ENCODE peak calls at places on chromosomes 16 and 17, in five cellular contexts. One of them, this sample, is unnamed.

GRCh38 chr17:73030995-73031394 is 61.5 kb downstream of the SLC39A11 start:
- DNase-seq in A549: no peak
- DNase-seq in epithelial cell of esophagus: no peak
- DNase-seq in fibroblast of mammary gland: no peak
- DNase-seq in thyroid gland: no peak
- DNase-seq in this sample: no peak

GRCh38 chr17:40525294-40525693 is 23.9 kb upstream of the TNS4 start:
- DNase-seq in thyroid gland: no peak
- DNase-seq in A549: peak; percentile 56
- DNase-seq in epithelial cell of esophagus: no peak
- DNase-seq in fibroblast of mammary gland: no peak
- DNase-seq in this sample: no peak

GRCh38 chr17:7777017-7777416 is 57.0 kb upstream of the KDM6B start:
- DNase-seq in A549: no peak
- DNase-seq in thyroid gland: no peak
- DNase-seq in fibroblast of mammary gland: no peak
- DNase-seq in epithelial cell of esophagus: no peak
- DNase-seq in this sample: no peak

GRCh38 chr17:79659376-79659775 is 48.5 kb upstream of the RBFOX3 start:
- DNase-seq in thyroid gland: no peak
- DNase-seq in fibroblast of mammary gland: no peak
- DNase-seq in A549: no peak
- DNase-seq in epithelial cell of esophagus: no peak
- DNase-seq in this sample: no peak

GRCh38 chr17:15779119-15779518 is 47.0 kb downstream of the TBC1D26 start:
- DNase-seq in A549: no peak
- DNase-seq in thyroid gland: no peak
- DNase-seq in epithelial cell of esophagus: no peak
- DNase-seq in fibroblast of mammary gland: no peak
- DNase-seq in this sample: no peak

GRCh38 chr16:626787-627457 is 3.9 kb upstream of the WFIKKN1 start:
- DNase-seq in epithelial cell of esophagus: peak; percentile 97
- DNase-seq in A549: peak; percentile 92
- DNase-seq in fibroblast of mammary gland: peak; percentile 98
- DNase-seq in thyroid gland: no peak
- DNase-seq in this sample: peak; percentile 96

GRCh38 chr17:74852237-74853047 is 7.2 kb downstream of the GRIN2C start:
- DNase-seq in A549: no peak
- DNase-seq in fibroblast of mammary gland: no peak
- DNase-seq in epithelial cell of esophagus: peak; percentile 69
- DNase-seq in thyroid gland: peak; percentile 48
- DNase-seq in this sample: peak; percentile 23

GRCh38 chr16:89000207-89000959 is 23.4 kb upstream of the CBFA2T3 start:
- DNase-seq in fibroblast of mammary gland: no peak
- DNase-seq in thyroid gland: no peak
- DNase-seq in epithelial cell of esophagus: no peak
- DNase-seq in A549: no peak
- DNase-seq in this sample: no peak

GRCh38 chr17:7897773-7898172 is 9.2 kb downstream of the CHD3 start:
- DNase-seq in epithelial cell of esophagus: peak; percentile 51
- DNase-seq in thyroid gland: no peak
- DNase-seq in A549: peak; percentile 72
- DNase-seq in fibroblast of mammary gland: peak; percentile 79
- DNase-seq in this sample: peak; percentile 77

GRCh38 chr17:29210879-29211278 is 30.7 kb upstream of the MYO18A start:
- DNase-seq in epithelial cell of esophagus: peak; percentile 49
- DNase-seq in fibroblast of mammary gland: peak; percentile 29
- DNase-seq in thyroid gland: no peak
- DNase-seq in A549: no peak
- DNase-seq in this sample: no peak

GRCh38 chr17:13704333-13704732 is 102.6 kb upstream of the HS3ST3A1 start:
- DNase-seq in fibroblast of mammary gland: peak; percentile 81
- DNase-seq in A549: no peak
- DNase-seq in epithelial cell of esophagus: no peak
- DNase-seq in thyroid gland: no peak
- DNase-seq in this sample: peak; percentile 38

GRCh38 chr17:32971171-32971570 is 20.5 kb upstream of the SPACA3 start:
- DNase-seq in thyroid gland: no peak
- DNase-seq in A549: no peak
- DNase-seq in epithelial cell of esophagus: peak; percentile 50
- DNase-seq in fibroblast of mammary gland: peak; percentile 74
- DNase-seq in this sample: peak; percentile 20

GRCh38 chr17:58666858-58667267 is 25.0 kb downstream of the TEX14 start:
- DNase-seq in epithelial cell of esophagus: peak; percentile 80
- DNase-seq in A549: peak; percentile 94
- DNase-seq in fibroblast of mammary gland: peak; percentile 79
- DNase-seq in thyroid gland: peak; percentile 32
- DNase-seq in this sample: peak; percentile 95

GRCh38 chr17:20934288-20934687 is 108.5 kb downstream of the USP22 start:
- DNase-seq in A549: no peak
- DNase-seq in thyroid gland: no peak
- DNase-seq in epithelial cell of esophagus: no peak
- DNase-seq in fibroblast of mammary gland: no peak
- DNase-seq in this sample: no peak

GRCh38 chr17:17150450-17150804 is 55.7 kb downstream of the PLD6 start:
- DNase-seq in fibroblast of mammary gland: no peak
- DNase-seq in thyroid gland: no peak
- DNase-seq in A549: no peak
- DNase-seq in epithelial cell of esophagus: no peak
- DNase-seq in this sample: no peak

GRCh38 chr16:75244225-75244792 is 7.1 kb downstream of the BCAR1 start:
- DNase-seq in thyroid gland: peak; percentile 45
- DNase-seq in fibroblast of mammary gland: peak; percentile 66
- DNase-seq in A549: no peak
- DNase-seq in epithelial cell of esophagus: no peak
- DNase-seq in this sample: peak; percentile 75

GRCh38 chr17:76644995-76645394 is 1.4 kb upstream of the ST6GALNAC1 start:
- DNase-seq in fibroblast of mammary gland: no peak
- DNase-seq in A549: no peak
- DNase-seq in thyroid gland: no peak
- DNase-seq in epithelial cell of esophagus: no peak
- DNase-seq in this sample: no peak

GRCh38 chr16:25063102-25063501 is 47.9 kb upstream of the ARHGAP17 start:
- DNase-seq in epithelial cell of esophagus: no peak
- DNase-seq in fibroblast of mammary gland: no peak
- DNase-seq in A549: no peak
- DNase-seq in thyroid gland: no peak
- DNase-seq in this sample: no peak

GRCh38 chr17:2710075-2710803 is 1.3 kb downstream of the CLUH start:
- DNase-seq in epithelial cell of esophagus: no peak
- DNase-seq in fibroblast of mammary gland: peak; percentile 28
- DNase-seq in thyroid gland: no peak
- DNase-seq in A549: no peak
- DNase-seq in this sample: no peak

GRCh38 chr16:17518441-17518840 is 47.7 kb upstream of the XYLT1 start:
- DNase-seq in thyroid gland: no peak
- DNase-seq in A549: no peak
- DNase-seq in epithelial cell of esophagus: peak; percentile 3
- DNase-seq in fibroblast of mammary gland: peak; percentile 55
- DNase-seq in this sample: peak; percentile 13

GRCh38 chr16:26930776-26931175 is 136.0 kb upstream of the C16orf82 start:
- DNase-seq in fibroblast of mammary gland: no peak
- DNase-seq in thyroid gland: no peak
- DNase-seq in epithelial cell of esophagus: no peak
- DNase-seq in A549: no peak
- DNase-seq in this sample: no peak

GRCh38 chr17:72266099-72266852 is 145.5 kb downstream of the SOX9 start:
- DNase-seq in A549: no peak
- DNase-seq in epithelial cell of esophagus: peak; percentile 73
- DNase-seq in fibroblast of mammary gland: no peak
- DNase-seq in thyroid gland: no peak
- DNase-seq in this sample: no peak

GRCh38 chr16:24876231-24876630 is 30.5 kb downstream of the SLC5A11 start:
- DNase-seq in epithelial cell of esophagus: no peak
- DNase-seq in fibroblast of mammary gland: no peak
- DNase-seq in thyroid gland: no peak
- DNase-seq in A549: no peak
- DNase-seq in this sample: no peak

GRCh38 chr17:63249256-63250006 is 196.7 kb downstream of the CYB561 start:
- DNase-seq in thyroid gland: no peak
- DNase-seq in fibroblast of mammary gland: peak; percentile 71
- DNase-seq in A549: no peak
- DNase-seq in epithelial cell of esophagus: no peak
- DNase-seq in this sample: peak; percentile 86

GRCh38 chr17:32265192-32265895 is at the start of gene RHBDL3:
- DNase-seq in fibroblast of mammary gland: no peak
- DNase-seq in epithelial cell of esophagus: no peak
- DNase-seq in A549: no peak
- DNase-seq in thyroid gland: no peak
- DNase-seq in this sample: no peak

GRCh38 chr16:87363771-87364476 is 19.7 kb downstream of the FBXO31 start:
- DNase-seq in thyroid gland: peak; percentile 60
- DNase-seq in epithelial cell of esophagus: no peak
- DNase-seq in fibroblast of mammary gland: peak; percentile 18
- DNase-seq in A549: no peak
- DNase-seq in this sample: no peak

GRCh38 chr16:84284168-84284722 is 10.4 kb upstream of the WFDC1 start:
- DNase-seq in epithelial cell of esophagus: peak; percentile 23
- DNase-seq in fibroblast of mammary gland: peak; percentile 60
- DNase-seq in A549: no peak
- DNase-seq in thyroid gland: peak; percentile 11
- DNase-seq in this sample: peak; percentile 36

GRCh38 chr17:43079578-43080302 is 45.4 kb downstream of the BRCA1 start:
- DNase-seq in fibroblast of mammary gland: no peak
- DNase-seq in thyroid gland: no peak
- DNase-seq in A549: no peak
- DNase-seq in epithelial cell of esophagus: no peak
- DNase-seq in this sample: no peak

GRCh38 chr17:33651631-33652030 is 358.5 kb upstream of the ASIC2 start:
- DNase-seq in A549: peak; percentile 36
- DNase-seq in thyroid gland: no peak
- DNase-seq in epithelial cell of esophagus: peak; percentile 9
- DNase-seq in fibroblast of mammary gland: peak; percentile 30
- DNase-seq in this sample: peak; percentile 14

GRCh38 chr17:76597156-76598003 is 11.7 kb upstream of the ST6GALNAC2 start:
- DNase-seq in epithelial cell of esophagus: peak; percentile 99
- DNase-seq in fibroblast of mammary gland: no peak
- DNase-seq in A549: no peak
- DNase-seq in thyroid gland: no peak
- DNase-seq in this sample: no peak

GRCh38 chr17:44198721-44199552 is 747 bp downstream of the ATXN7L3 start:
- DNase-seq in thyroid gland: peak; percentile 56
- DNase-seq in fibroblast of mammary gland: no peak
- DNase-seq in epithelial cell of esophagus: peak; percentile 53
- DNase-seq in A549: peak; percentile 70
- DNase-seq in this sample: peak; percentile 53

GRCh38 chr17:67377727-67378443 is 804 bp downstream of the PITPNC1 start:
- DNase-seq in epithelial cell of esophagus: peak; percentile 56
- DNase-seq in thyroid gland: peak; percentile 53
- DNase-seq in fibroblast of mammary gland: no peak
- DNase-seq in A549: peak; percentile 48
- DNase-seq in this sample: peak; percentile 56

GRCh38 chr16:81707411-81708321 is 71.4 kb upstream of the PLCG2 start:
- DNase-seq in epithelial cell of esophagus: peak; percentile 30
- DNase-seq in A549: peak; percentile 63
- DNase-seq in fibroblast of mammary gland: peak; percentile 63
- DNase-seq in thyroid gland: peak; percentile 73
- DNase-seq in this sample: peak; percentile 39

GRCh38 chr16:57797526-57798266 is 4.6 kb downstream of the KIFC3 start:
- DNase-seq in epithelial cell of esophagus: peak; percentile 91
- DNase-seq in fibroblast of mammary gland: no peak
- DNase-seq in A549: peak; percentile 58
- DNase-seq in thyroid gland: peak; percentile 88
- DNase-seq in this sample: no peak
- H3K4me3 ChIP-seq in epithelial cell of esophagus: peak overlapping the region; percentile 44
- H3K4me3 ChIP-seq in fibroblast of mammary gland: no peak overlapping the region
- H3K4me3 ChIP-seq in A549: peak overlapping the region; percentile 53
- H3K4me3 ChIP-seq in thyroid gland: peak overlapping the region; percentile 34
- H3K4me3 ChIP-seq in this sample: no peak overlapping the region

GRCh38 chr16:53421248-53421647 is 13.0 kb upstream of the RBL2 start:
- DNase-seq in fibroblast of mammary gland: no peak
- DNase-seq in thyroid gland: no peak
- DNase-seq in epithelial cell of esophagus: no peak
- DNase-seq in A549: no peak
- DNase-seq in this sample: no peak
- TF ChIP-seq CTCF in fibroblast of mammary gland: no peak
- TF ChIP-seq CTCF in thyroid gland: no peak
- TF ChIP-seq CTCF in epithelial cell of esophagus: no peak
- TF ChIP-seq CTCF in A549: no peak
- TF ChIP-seq CTCF in this sample: no peak

GRCh38 chr17:48611681-48612455 is 1.1 kb upstream of the HOXB7 start:
- DNase-seq in fibroblast of mammary gland: no peak
- DNase-seq in A549: peak; percentile 71
- DNase-seq in thyroid gland: peak; percentile 22
- DNase-seq in epithelial cell of esophagus: no peak
- DNase-seq in this sample: no peak

GRCh38 chr17:48613862-48614694 is 1.0 kb downstream of the HOXB8 start:
- DNase-seq in epithelial cell of esophagus: peak; percentile 25
- DNase-seq in A549: peak; percentile 71
- DNase-seq in fibroblast of mammary gland: no peak
- DNase-seq in thyroid gland: no peak
- DNase-seq in this sample: no peak

GRCh38 chr17:48614904-48615211 is 234 bp downstream of the HOXB8 start:
- DNase-seq in A549: peak; percentile 39
- DNase-seq in thyroid gland: no peak
- DNase-seq in fibroblast of mammary gland: no peak
- DNase-seq in epithelial cell of esophagus: no peak
- DNase-seq in this sample: no peak

GRCh38 chr17:48612456-48612853 is 1.6 kb upstream of the HOXB7 start:
- DNase-seq in thyroid gland: no peak
- DNase-seq in epithelial cell of esophagus: no peak
- DNase-seq in fibroblast of mammary gland: no peak
- DNase-seq in A549: peak; percentile 59
- DNase-seq in this sample: no peak

DNA sequence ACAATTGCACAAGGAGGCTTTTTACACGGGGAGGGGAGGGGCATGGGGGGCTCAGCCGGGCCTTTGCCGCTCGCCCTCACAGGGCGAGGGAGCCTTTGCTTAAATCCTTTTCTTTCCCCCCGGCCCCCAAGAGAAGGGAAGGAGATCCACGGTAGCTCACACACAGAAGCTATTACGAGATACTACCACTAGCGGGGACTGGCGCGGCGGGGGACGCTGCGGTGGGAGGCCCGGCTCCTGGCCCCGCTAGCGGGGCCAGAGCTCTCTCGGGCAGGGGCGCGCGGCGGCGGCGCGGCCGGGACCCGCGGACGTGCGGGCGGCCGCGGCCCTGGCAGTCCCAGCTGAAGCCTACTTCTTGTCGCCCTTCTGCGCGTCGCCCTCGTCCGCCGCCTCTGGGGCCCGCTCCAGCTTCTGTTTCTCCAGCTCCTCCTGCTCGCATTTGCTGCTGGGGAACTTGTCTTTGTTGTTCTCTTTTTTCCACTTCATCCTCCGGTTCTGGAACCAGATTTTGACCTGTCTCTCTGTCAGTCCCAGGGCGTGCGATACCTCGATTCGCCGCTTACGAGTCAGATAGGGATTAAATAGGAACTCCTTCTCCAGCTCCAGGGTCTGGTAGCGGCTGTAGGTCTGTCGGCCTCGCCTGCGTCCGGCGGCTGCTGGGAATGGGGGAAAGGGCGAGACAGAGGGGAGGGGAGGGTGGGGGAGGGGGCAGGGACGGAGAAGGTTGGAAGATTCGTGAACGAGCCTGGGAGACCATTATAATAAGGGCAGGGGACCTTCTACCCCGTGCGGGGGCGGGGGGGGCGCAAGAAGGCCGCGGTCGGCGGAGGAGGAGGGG is 2.0 kb downstream of the HOXB8 start:
- DNase-seq in thyroid gland: no peak
- DNase-seq in fibroblast of mammary gland: no peak
- DNase-seq in epithelial cell of esophagus: peak; percentile 22
- DNase-seq in A549: peak; percentile 79
- DNase-seq in this sample: peak; percentile 25
- H3K4me3 ChIP-seq in thyroid gland: no peak overlapping the region
- H3K4me3 ChIP-seq in fibroblast of mammary gland: peak overlapping the region; percentile 54
- H3K4me3 ChIP-seq in epithelial cell of esophagus: no peak overlapping the region
- H3K4me3 ChIP-seq in A549: peak overlapping the region; percentile 74
- H3K4me3 ChIP-seq in this sample: no peak overlapping the region

GRCh38 chr16:79165541-79165940 is 435.0 kb downstream of the MAF start:
- DNase-seq in epithelial cell of esophagus: no peak
- DNase-seq in A549: no peak
- DNase-seq in thyroid gland: peak; percentile 43
- DNase-seq in fibroblast of mammary gland: no peak
- DNase-seq in this sample: no peak
- TF ChIP-seq CTCF in epithelial cell of esophagus: no peak
- TF ChIP-seq CTCF in A549: no peak
- TF ChIP-seq CTCF in thyroid gland: no peak
- TF ChIP-seq CTCF in fibroblast of mammary gland: no peak
- TF ChIP-seq CTCF in this sample: no peak